ENCODE peak calls at places on chromosomes 5 and 9, in eight cellular contexts. N is heart right ventricle, P is dorsolateral prefrontal cortex, V is adrenal gland, U is pancreas, J is ovary, O is IMR-90, H is H1. C is an unnamed sample.

GRCh38 chr5:132086277-132086794 is 12.7 kb downstream of the CSF2 start:
- DNase-seq in J (no peak), V (peak), O (peak), N (peak), U (no peak), H (no peak), P (no peak), C (no peak)

GRCh38 chr9:120717194-120717593 is 2.9 kb upstream of the MEGF9 start:
- DNase-seq in J (no peak), P (no peak), H (no peak), V (peak), O (no peak), N (no peak), U (no peak), C (no peak)

GRCh38 chr5:132675936-132676689 is 2.3 kb downstream of the IL4 start:
- DNase-seq in P (no peak), O (no peak), V (no peak), N (no peak), H (no peak), J (no peak), U (no peak), C (no peak)

GRCh38 chr5:151483647-151484046 is 36.2 kb downstream of the SLC36A1 start:
- DNase-seq in U (no peak), J (no peak), H (no peak), V (no peak), P (no peak), N (no peak), O (no peak), C (no peak)

GRCh38 chr9:98222885-98223640 is 30.6 kb upstream of the CORO2A start:
- DNase-seq in O (peak), J (no peak), P (no peak), U (no peak), H (no peak), V (no peak), N (no peak), C (no peak)

GRCh38 chr5:113660848-113661247 is 147.4 kb downstream of the YTHDC2 start:
- DNase-seq in N (no peak), J (no peak), O (no peak), V (no peak), P (no peak), U (no peak), H (no peak), C (no peak)

GRCh38 chr5:80960531-80961375 is 590 bp downstream of the RASGRF2 start:
- DNase-seq in N (peak), H (no peak), O (peak), P (no peak), J (peak), U (peak), V (peak), C (peak)

GRCh38 chr9:26210338-26210851 is 532.2 kb upstream of the TUSC1 start:
- DNase-seq in N (no peak), H (no peak), U (no peak), P (peak), O (peak), V (no peak), J (no peak), C (no peak)

GRCh38 chr5:34706084-34706483 is 50.0 kb downstream of the RAI14 start:
- DNase-seq in J (no peak), P (no peak), O (no peak), H (no peak), V (no peak), N (no peak), U (no peak), C (no peak)

GRCh38 chr5:65803699-65804426 is 81.9 kb downstream of the NLN start:
- DNase-seq in U (no peak), P (no peak), N (no peak), H (no peak), J (no peak), V (no peak), O (peak), C (no peak)

GRCh38 chr5:179882338-179882737 is 23.7 kb upstream of the MRNIP start:
- DNase-seq in N (no peak), V (no peak), P (no peak), O (no peak), J (no peak), U (no peak), H (no peak), C (no peak)

GRCh38 chr5:149636861-149637246 is 55.6 kb downstream of the ARHGEF37 start:
- DNase-seq in U (peak), J (peak), P (peak), O (peak), H (peak), V (peak), N (no peak), C (peak)

GRCh38 chr9:132003904-132004303 is 75.8 kb downstream of the MED27 start:
- DNase-seq in N (no peak), J (no peak), H (no peak), O (no peak), P (no peak), U (no peak), V (no peak), C (no peak)

GRCh38 chr5:1511037-1511436 is 12.7 kb downstream of the LPCAT1 start:
- DNase-seq in V (peak), O (no peak), H (no peak), N (no peak), U (peak), P (peak), J (no peak), C (peak)

GRCh38 chr9:79185866-79186265 is 385.9 kb upstream of the TLE4 start:
- DNase-seq in V (no peak), P (no peak), N (no peak), H (no peak), U (no peak), O (peak), J (no peak), C (no peak)

GRCh38 chr9:38771593-38771992 is 51.7 kb upstream of the FAM240B start:
- DNase-seq in O (no peak), N (no peak), H (no peak), P (no peak), V (no peak), J (no peak), U (no peak), C (no peak)

GRCh38 chr9:109349431-109349846 is 28.6 kb upstream of the EPB41L4B start:
- DNase-seq in H (no peak), J (no peak), V (peak), O (peak), N (no peak), U (no peak), P (no peak), C (no peak)

GRCh38 chr9:113988385-113988784 is 89.7 kb downstream of the AMBP start:
- DNase-seq in O (no peak), P (no peak), N (no peak), J (no peak), U (no peak), V (no peak), H (no peak), C (no peak)

GRCh38 chr9:36833954-36834353 is 200.1 kb downstream of the PAX5 start:
- DNase-seq in U (no peak), O (no peak), H (peak), P (no peak), N (no peak), J (no peak), V (no peak), C (no peak)

GRCh38 chr5:73232266-73233041 is 59.5 kb downstream of the TMEM174 start:
- DNase-seq in O (no peak), H (no peak), U (no peak), N (no peak), J (no peak), P (no peak), V (no peak), C (no peak)

GRCh38 chr9:70260007-70260443 is 1.2 kb downstream of the SMC5 start:
- DNase-seq in N (no peak), J (no peak), U (peak), O (no peak), P (no peak), V (no peak), H (no peak), C (no peak)

GRCh38 chr5:142057697-142058056 is 44.9 kb upstream of the GNPDA1 start:
- DNase-seq in J (no peak), U (no peak), H (no peak), P (no peak), V (no peak), O (no peak), N (no peak), C (no peak)

GRCh38 chr5:27702339-27702820 is 664.0 kb upstream of the CDH9 start:
- DNase-seq in N (no peak), O (no peak), V (no peak), P (no peak), U (no peak), J (no peak), H (no peak), C (peak)

GRCh38 chr5:37940931-37941623 is 101.2 kb upstream of the GDNF start:
- DNase-seq in N (no peak), O (no peak), U (no peak), V (no peak), P (no peak), J (no peak), H (no peak), C (no peak)

GRCh38 chr5:72390836-72391235 is 70.7 kb downstream of the PTCD2 start:
- DNase-seq in O (no peak), V (no peak), J (no peak), P (no peak), U (no peak), H (no peak), N (no peak), C (peak)

GRCh38 chr5:159001247-159001646 is 98.5 kb downstream of the EBF1 start:
- DNase-seq in J (no peak), P (no peak), N (no peak), V (no peak), H (no peak), U (no peak), O (no peak), C (no peak)

GRCh38 chr9:94801685-94802084 is 75.2 kb downstream of the AOPEP start:
- DNase-seq in O (peak), V (no peak), H (no peak), J (no peak), P (no peak), U (no peak), N (no peak), C (no peak)

GRCh38 chr9:128150594-128151342 is 1.5 kb downstream of the LCN2 start:
- DNase-seq in J (no peak), H (no peak), U (no peak), N (no peak), V (no peak), P (no peak), O (no peak), C (peak)

GRCh38 chr9:108645520-108645919 is 210.3 kb downstream of the ACTL7B start:
- DNase-seq in U (no peak), O (no peak), V (no peak), H (no peak), J (no peak), P (no peak), N (no peak), C (no peak)

GRCh38 chr9:127388037-127388855 is 8.7 kb upstream of the SLC2A8 start:
- DNase-seq in V (no peak), N (no peak), H (no peak), O (peak), P (no peak), J (no peak), U (no peak), C (no peak)

GRCh38 chr5:28862860-28863196 is 1824.4 kb upstream of the CDH9 start:
- DNase-seq in N (no peak), U (no peak), J (no peak), O (no peak), H (no peak), P (no peak), V (no peak), C (no peak)

GRCh38 chr5:140262839-140263238 is 40.1 kb downstream of the PFDN1 start:
- DNase-seq in V (no peak), U (no peak), O (no peak), P (no peak), J (no peak), H (no peak), N (no peak), C (no peak)

GRCh38 chr5:140262221-140262620 is 40.7 kb downstream of the PFDN1 start:
- DNase-seq in U (no peak), V (no peak), J (no peak), N (no peak), H (no peak), P (no peak), O (no peak), C (no peak)

GRCh38 chr5:140260089-140260656 is 42.7 kb downstream of the PFDN1 start:
- DNase-seq in N (no peak), P (no peak), H (no peak), U (no peak), V (no peak), O (no peak), J (no peak), C (no peak)

GRCh38 chr5:140259509-140259908 is 43.4 kb downstream of the PFDN1 start:
- DNase-seq in V (no peak), P (no peak), H (no peak), U (no peak), N (no peak), J (no peak), O (no peak), C (no peak)

GRCh38 chr5:140261403-140262171 is 41.3 kb downstream of the PFDN1 start:
- DNase-seq in U (peak), P (peak), N (peak), H (no peak), V (peak), O (peak), J (peak), C (no peak)
- TF ChIP-seq CTCF in U (no peak), P (peak), N (peak), H (no peak), V (no peak), O (no peak), J (no peak), C (no peak)

GRCh38 chr9:4788703-4789102 is 4.0 kb upstream of the RCL1 start:
- DNase-seq in U (no peak), O (no peak), P (no peak), H (no peak), J (no peak), N (no peak), V (no peak), C (no peak)
- H3K27ac ChIP-seq in U (no peak), O (no peak), P (no peak), H (no peak), J (no peak), N (no peak), V (no peak), C (no peak)

DNA sequence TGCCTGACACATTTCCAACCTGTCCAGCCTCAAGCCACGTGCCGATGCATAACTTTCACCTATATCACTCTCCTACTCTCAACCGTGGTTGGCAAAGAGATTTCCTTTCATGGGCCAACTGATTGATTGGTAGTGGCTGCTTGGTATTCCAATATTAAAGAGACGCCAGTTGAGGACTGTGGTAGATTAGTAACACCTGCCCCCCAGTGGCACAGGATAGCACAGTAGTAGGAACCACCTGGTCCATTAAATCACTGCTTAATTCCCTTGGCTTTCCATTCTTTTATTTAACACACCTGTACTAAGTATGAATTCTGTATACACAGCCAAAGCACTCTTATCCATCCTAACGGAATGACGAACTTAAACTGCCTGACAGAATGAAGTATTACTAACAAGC is 19.1 kb upstream of the FOXB2 start:
- DNase-seq in O (no peak), V (no peak), H (no peak), J (no peak), U (no peak), N (no peak), P (no peak), C (no peak)
- TF ChIP-seq CTCF in O (no peak), V (no peak), H (peak), J (no peak), U (no peak), N (no peak), P (no peak), C (no peak)

DNA sequence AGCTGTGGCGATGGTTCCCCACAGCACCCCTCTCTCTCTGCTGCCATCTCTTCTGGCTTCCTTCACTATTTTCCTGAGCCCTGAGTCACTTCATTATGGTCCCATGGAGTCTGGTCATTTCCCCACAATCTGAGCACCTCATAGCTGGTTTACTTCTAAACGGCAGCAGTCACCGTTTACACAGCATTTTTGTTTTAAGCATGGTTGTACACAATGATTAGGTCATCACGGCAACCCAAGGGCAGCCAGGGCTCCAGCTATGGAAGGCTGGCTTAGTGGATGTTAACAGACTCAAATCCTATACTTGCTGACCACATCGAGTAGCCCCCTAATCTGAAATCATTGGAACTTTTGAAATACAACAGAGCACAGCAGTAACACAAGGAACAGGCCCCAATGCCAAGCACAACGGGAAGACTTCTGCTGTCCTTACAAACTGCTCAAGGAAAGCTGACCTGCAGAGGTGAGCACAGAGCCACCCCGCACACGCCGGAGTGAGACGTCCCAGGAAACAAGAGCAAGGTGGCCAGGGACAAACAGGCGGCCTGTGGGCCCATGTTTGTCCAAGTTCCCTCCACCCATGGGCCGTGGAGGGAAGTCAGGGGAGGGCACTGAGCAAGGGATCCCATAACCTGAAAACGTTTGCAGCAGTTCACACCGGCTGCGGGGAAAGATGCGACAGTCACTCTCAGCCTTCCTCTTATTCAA is 22.9 kb downstream of the CAMSAP1 start:
- DNase-seq in N (no peak), O (peak), J (no peak), P (no peak), U (no peak), H (no peak), V (no peak), C (no peak)
- H3K27ac ChIP-seq in N (no peak), O (peak), J (no peak), P (peak), U (no peak), H (no peak), V (peak), C (no peak)

GRCh38 chr9:77015291-77016048 is 4.0 kb upstream of the FOXB2 start:
- DNase-seq in P (no peak), U (no peak), H (no peak), N (no peak), O (no peak), V (no peak), J (no peak), C (no peak)

GRCh38 chr9:77013186-77013931 is 6.1 kb upstream of the FOXB2 start:
- DNase-seq in V (no peak), N (no peak), O (no peak), H (no peak), P (no peak), J (no peak), U (no peak), C (no peak)

GRCh38 chr9:77016111-77016525 is 3.3 kb upstream of the FOXB2 start:
- DNase-seq in P (no peak), J (no peak), V (no peak), N (no peak), U (no peak), H (no peak), O (no peak), C (no peak)

GRCh38 chr9:77013932-77014596 is 5.4 kb upstream of the FOXB2 start:
- DNase-seq in N (no peak), H (no peak), O (no peak), U (no peak), J (no peak), P (no peak), V (no peak), C (no peak)

GRCh38 chr9:77014597-77015263 is 4.7 kb upstream of the FOXB2 start:
- DNase-seq in N (no peak), H (no peak), V (no peak), J (no peak), O (no peak), P (no peak), U (no peak), C (no peak)
- TF ChIP-seq CTCF in N (no peak), H (peak), V (no peak), J (no peak), O (no peak), P (no peak), U (no peak), C (peak)

GRCh38 chr5:10251409-10251808 is 1.3 kb downstream of the CCT5 start:
- DNase-seq in P (no peak), H (no peak), V (no peak), O (no peak), J (no peak), N (no peak), U (no peak), C (no peak)
- H3K27ac ChIP-seq in P (no peak), H (no peak), V (no peak), O (peak), J (no peak), N (peak), U (no peak), C (no peak)

GRCh38 chr5:135462304-135462703 is 10.2 kb upstream of the TIFAB start:
- DNase-seq in J (no peak), P (no peak), V (no peak), N (no peak), U (no peak), O (peak), H (peak), C (peak)
- TF ChIP-seq CTCF in J (no peak), P (peak), V (peak), N (peak), U (no peak), O (peak), H (peak), C (peak)

C was measured in WERI-Rb-1.